ENCODE peak calls at places on chromosomes 2 and 18, in four cellular contexts. One of them, this sample, is unnamed.
A peak's percentile ranks its signal among the peaks of the same experiment; 100 is the strongest.

GRCh38 chr2:96265349-96265839 is 403 bp downstream of the TMEM127 start:
- DNase-seq in fibroblast of lung: no peak
- DNase-seq in A549: no peak
- DNase-seq in NCI-H524: peak; percentile 42
- DNase-seq in this sample: no peak

GRCh38 chr2:218896501-218897393 is 16.1 kb downstream of the WNT10A start:
- DNase-seq in fibroblast of lung: peak; percentile 64
- DNase-seq in A549: no peak
- DNase-seq in NCI-H524: peak; percentile 86
- DNase-seq in this sample: no peak

GRCh38 chr2:31249009-31249690 is 15.2 kb downstream of the EHD3 start:
- DNase-seq in fibroblast of lung: no peak
- DNase-seq in A549: no peak
- DNase-seq in NCI-H524: no peak
- DNase-seq in this sample: no peak

GRCh38 chr2:10614940-10615339 is 74.8 kb downstream of the NOL10 start:
- DNase-seq in fibroblast of lung: peak; percentile 48
- DNase-seq in A549: no peak
- DNase-seq in NCI-H524: no peak
- DNase-seq in this sample: peak; percentile 11

GRCh38 chr18:75624836-75625235 is 197.3 kb upstream of the SMIM21 start:
- DNase-seq in fibroblast of lung: peak; percentile 58
- DNase-seq in A549: no peak
- DNase-seq in NCI-H524: no peak
- DNase-seq in this sample: no peak

GRCh38 chr18:13259701-13260100 is 41.1 kb downstream of the LDLRAD4 start:
- DNase-seq in fibroblast of lung: no peak
- DNase-seq in A549: no peak
- DNase-seq in NCI-H524: no peak
- DNase-seq in this sample: no peak

GRCh38 chr18:43079422-43079821 is 36.1 kb downstream of the RIT2 start:
- DNase-seq in fibroblast of lung: no peak
- DNase-seq in A549: no peak
- DNase-seq in NCI-H524: no peak
- DNase-seq in this sample: no peak

GRCh38 chr18:58230438-58231179 is 186.6 kb downstream of the NEDD4L start:
- DNase-seq in fibroblast of lung: peak; percentile 51
- DNase-seq in A549: peak; percentile 68
- DNase-seq in NCI-H524: no peak
- DNase-seq in this sample: no peak

GRCh38 chr2:232688201-232688600 is 8.9 kb upstream of the GIGYF2 start:
- DNase-seq in fibroblast of lung: no peak
- DNase-seq in A549: no peak
- DNase-seq in NCI-H524: no peak
- DNase-seq in this sample: no peak

GRCh38 chr18:30302181-30302580 is 740.4 kb downstream of the DSC3 start:
- DNase-seq in fibroblast of lung: no peak
- DNase-seq in A549: no peak
- DNase-seq in NCI-H524: no peak
- DNase-seq in this sample: no peak

GRCh38 chr2:116810071-116810470 is 1004.4 kb upstream of the DDX18 start:
- DNase-seq in fibroblast of lung: no peak
- DNase-seq in A549: no peak
- DNase-seq in NCI-H524: no peak
- DNase-seq in this sample: no peak

GRCh38 chr2:179139506-179139905 is 89.6 kb upstream of the CCDC141 start:
- DNase-seq in fibroblast of lung: peak; percentile 1
- DNase-seq in A549: no peak
- DNase-seq in NCI-H524: no peak
- DNase-seq in this sample: no peak

GRCh38 chr2:208072250-208072892 is 47.0 kb upstream of the PLEKHM3 start:
- DNase-seq in fibroblast of lung: peak; percentile 54
- DNase-seq in A549: peak; percentile 69
- DNase-seq in NCI-H524: peak; percentile 50
- DNase-seq in this sample: peak; percentile 42

GRCh38 chr18:35682282-35682867 is 100.8 kb downstream of the GALNT1 start:
- DNase-seq in fibroblast of lung: peak; percentile 32
- DNase-seq in A549: no peak
- DNase-seq in NCI-H524: no peak
- DNase-seq in this sample: no peak

GRCh38 chr2:206983156-206983875 is 44.0 kb downstream of the CPO start:
- DNase-seq in fibroblast of lung: peak; percentile 14
- DNase-seq in A549: no peak
- DNase-seq in NCI-H524: no peak
- DNase-seq in this sample: no peak

GRCh38 chr2:85549826-85550225 is 10.9 kb downstream of the MAT2A start:
- DNase-seq in fibroblast of lung: peak; percentile 95
- DNase-seq in A549: no peak
- DNase-seq in NCI-H524: no peak
- DNase-seq in this sample: no peak

GRCh38 chr2:205161156-205161555 is 521.1 kb upstream of the NRP2 start:
- DNase-seq in fibroblast of lung: peak; percentile 32
- DNase-seq in A549: no peak
- DNase-seq in NCI-H524: no peak
- DNase-seq in this sample: no peak

GRCh38 chr2:237149425-237149824 is 63.7 kb downstream of the COPS8 start:
- DNase-seq in fibroblast of lung: peak; percentile 72
- DNase-seq in A549: no peak
- DNase-seq in NCI-H524: no peak
- DNase-seq in this sample: no peak

GRCh38 chr2:240836781-240837467 is 16.9 kb upstream of the KIF1A start:
- DNase-seq in fibroblast of lung: peak; percentile 78
- DNase-seq in A549: no peak
- DNase-seq in NCI-H524: no peak
- DNase-seq in this sample: no peak

GRCh38 chr18:63107171-63107850 is 212.3 kb downstream of the BCL2 start:
- DNase-seq in fibroblast of lung: no peak
- DNase-seq in A549: no peak
- DNase-seq in NCI-H524: no peak
- DNase-seq in this sample: no peak

GRCh38 chr18:596288-596881 is 403 bp upstream of the CLUL1 start:
- DNase-seq in fibroblast of lung: peak; percentile 11
- DNase-seq in A549: peak; percentile 39
- DNase-seq in NCI-H524: no peak
- DNase-seq in this sample: no peak

GRCh38 chr2:128308889-128309288 is 9.8 kb downstream of the HS6ST1 start:
- DNase-seq in fibroblast of lung: no peak
- DNase-seq in A549: no peak
- DNase-seq in NCI-H524: no peak
- DNase-seq in this sample: no peak

GRCh38 chr2:86237172-86237571 is 37.9 kb downstream of the MRPL35 start:
- DNase-seq in fibroblast of lung: no peak
- DNase-seq in A549: no peak
- DNase-seq in NCI-H524: no peak
- DNase-seq in this sample: no peak

GRCh38 chr2:26414291-26414690 is 12.6 kb downstream of the DRC1 start:
- DNase-seq in fibroblast of lung: no peak
- DNase-seq in A549: peak; percentile 37
- DNase-seq in NCI-H524: no peak
- DNase-seq in this sample: no peak

GRCh38 chr18:8426401-8426800 is 182.8 kb upstream of the RAB12 start:
- DNase-seq in fibroblast of lung: no peak
- DNase-seq in A549: peak; percentile 12
- DNase-seq in NCI-H524: no peak
- DNase-seq in this sample: no peak

GRCh38 chr18:45255142-45255890 is 360.0 kb upstream of the SLC14A2 start:
- DNase-seq in fibroblast of lung: peak; percentile 97
- DNase-seq in A549: no peak
- DNase-seq in NCI-H524: no peak
- DNase-seq in this sample: no peak

GRCh38 chr2:118971245-118972122 is 29.5 kb downstream of the MARCO start:
- DNase-seq in fibroblast of lung: no peak
- DNase-seq in A549: no peak
- DNase-seq in NCI-H524: no peak
- DNase-seq in this sample: no peak

GRCh38 chr2:171968509-171968908 is 31.2 kb upstream of the METAP1D start:
- DNase-seq in fibroblast of lung: no peak
- DNase-seq in A549: no peak
- DNase-seq in NCI-H524: no peak
- DNase-seq in this sample: no peak

GRCh38 chr2:241258505-241259160 is 56.8 kb downstream of the HDLBP start:
- DNase-seq in fibroblast of lung: no peak
- DNase-seq in A549: no peak
- DNase-seq in NCI-H524: no peak
- DNase-seq in this sample: no peak

GRCh38 chr18:7735606-7736175 is 168.6 kb downstream of the PTPRM start:
- DNase-seq in fibroblast of lung: no peak
- DNase-seq in A549: no peak
- DNase-seq in NCI-H524: no peak
- DNase-seq in this sample: no peak

GRCh38 chr2:110858135-110858737 is 125.9 kb downstream of the ACOXL start:
- DNase-seq in fibroblast of lung: no peak
- DNase-seq in A549: no peak
- DNase-seq in NCI-H524: no peak
- DNase-seq in this sample: no peak

GRCh38 chr2:111685342-111685741 is 198.7 kb downstream of the ANAPC1 start:
- DNase-seq in fibroblast of lung: no peak
- DNase-seq in A549: no peak
- DNase-seq in NCI-H524: no peak
- DNase-seq in this sample: no peak

GRCh38 chr2:172674034-172674967 is 61.3 kb upstream of the RAPGEF4 start:
- DNase-seq in fibroblast of lung: no peak
- DNase-seq in A549: no peak
- DNase-seq in NCI-H524: no peak
- DNase-seq in this sample: peak; percentile 20

GRCh38 chr2:18432999-18433398 is 127.5 kb downstream of the RDH14 start:
- DNase-seq in fibroblast of lung: peak; percentile 62
- DNase-seq in A549: no peak
- DNase-seq in NCI-H524: no peak
- DNase-seq in this sample: no peak

GRCh38 chr2:190382851-190383250 is 25.3 kb upstream of the MFSD6 start:
- DNase-seq in fibroblast of lung: peak; percentile 57
- DNase-seq in A549: peak; percentile 80
- DNase-seq in NCI-H524: peak; percentile 17
- DNase-seq in this sample: no peak

GRCh38 chr2:44776924-44777480 is 164.5 kb upstream of the SIX3 start:
- DNase-seq in fibroblast of lung: no peak
- DNase-seq in A549: no peak
- DNase-seq in NCI-H524: no peak
- DNase-seq in this sample: no peak

GRCh38 chr2:64437883-64438282 is 16.1 kb upstream of the LGALSL start:
- DNase-seq in fibroblast of lung: no peak
- DNase-seq in A549: no peak
- DNase-seq in NCI-H524: no peak
- DNase-seq in this sample: no peak

GRCh38 chr2:48633143-48633542 is 15.5 kb downstream of the GTF2A1L start:
- DNase-seq in fibroblast of lung: peak; percentile 48
- DNase-seq in A549: no peak
- DNase-seq in NCI-H524: no peak
- DNase-seq in this sample: no peak

GRCh38 chr2:129744141-129744540 is 235.3 kb upstream of the RAB6C start:
- DNase-seq in fibroblast of lung: no peak
- DNase-seq in A549: no peak
- DNase-seq in NCI-H524: no peak
- DNase-seq in this sample: no peak

This sample was measured in foreskin melanocyte.